ENCODE peak calls at places on chromosomes 1 and 21, in eight cellular contexts. V is SJCRH30, W is AG20443, L is M059J, T is pulmonary artery endothelial cell, D is GM13977, Y is AG09319, H is posterior cingulate gyrus. I is an unnamed sample.

GRCh38 chr1:218344814-218345672 is at the start of gene TGFB2:
- DNase-seq in W (peak), V (peak), L (peak), D (no peak), Y (peak), H (peak), T (no peak), I (peak)

GRCh38 chr1:6788946-6789345 is 3.7 kb downstream of the CAMTA1 start:
- DNase-seq in H (no peak), L (no peak), W (no peak), D (no peak), T (no peak), V (no peak), Y (no peak), I (no peak)

GRCh38 chr1:175839678-175840669 is 96.6 kb upstream of the TNR start:
- DNase-seq in Y (no peak), W (no peak), H (no peak), D (no peak), L (peak), V (peak), T (no peak), I (no peak)

GRCh38 chr1:239539856-239540255 is 153.5 kb downstream of the CHRM3 start:
- DNase-seq in W (no peak), V (no peak), Y (no peak), T (no peak), L (no peak), H (no peak), D (no peak), I (no peak)

GRCh38 chr1:217091601-217092000 is 368.4 kb upstream of the ESRRG start:
- DNase-seq in D (no peak), Y (no peak), T (no peak), V (no peak), W (no peak), L (no peak), H (no peak), I (no peak)

GRCh38 chr21:41477641-41478318 is 30.2 kb downstream of the TMPRSS2 start:
- DNase-seq in H (peak), T (no peak), W (no peak), L (peak), D (no peak), V (no peak), Y (no peak), I (no peak)

GRCh38 chr1:213418268-213419068 is 367.4 kb downstream of the RPS6KC1 start:
- DNase-seq in L (no peak), Y (no peak), D (no peak), T (no peak), H (peak), W (no peak), V (no peak), I (no peak)

GRCh38 chr1:116817582-116818064 is 63.4 kb downstream of the CD2 start:
- DNase-seq in D (peak), V (peak), L (peak), W (peak), T (no peak), H (no peak), Y (no peak), I (peak)

GRCh38 chr1:200139661-200140250 is 112.2 kb downstream of the NR5A2 start:
- DNase-seq in L (peak), W (peak), V (peak), Y (no peak), H (no peak), D (peak), T (peak), I (no peak)

GRCh38 chr1:96918406-96918805 is 196.8 kb downstream of the PTBP2 start:
- DNase-seq in W (peak), H (no peak), V (no peak), D (no peak), L (peak), Y (no peak), T (no peak), I (no peak)

GRCh38 chr1:242738702-242739225 is 214.3 kb upstream of the PLD5 start:
- DNase-seq in W (no peak), T (no peak), L (no peak), D (no peak), Y (no peak), H (no peak), V (no peak), I (no peak)

GRCh38 chr1:111911036-111911435 is 78.4 kb downstream of the KCND3 start:
- DNase-seq in W (no peak), D (no peak), T (no peak), Y (no peak), H (no peak), V (no peak), L (no peak), I (no peak)

GRCh38 chr1:220734571-220735326 is 13.4 kb upstream of the MTARC2 start:
- DNase-seq in W (peak), T (peak), Y (peak), V (no peak), D (no peak), L (peak), H (no peak), I (no peak)

GRCh38 chr1:203263496-203263895 is 34.0 kb upstream of the CHIT1 start:
- DNase-seq in W (no peak), D (no peak), V (peak), T (no peak), Y (no peak), H (no peak), L (no peak), I (no peak)

GRCh38 chr1:167068761-167069160 is 21.4 kb downstream of the GPA33 start:
- DNase-seq in T (no peak), W (no peak), H (no peak), D (no peak), V (no peak), L (no peak), Y (no peak), I (no peak)

GRCh38 chr1:81654147-81654546 is 146.6 kb upstream of the ADGRL2 start:
- DNase-seq in D (no peak), T (no peak), V (no peak), W (no peak), H (no peak), Y (no peak), L (peak), I (no peak)

GRCh38 chr1:155253208-155253607 is 2.1 kb downstream of the ENTREP3 start:
- DNase-seq in T (no peak), V (no peak), W (no peak), D (no peak), Y (no peak), L (no peak), H (no peak), I (no peak)

GRCh38 chr1:40384887-40385286 is 11.4 kb downstream of the SMAP2 start:
- DNase-seq in W (no peak), V (peak), H (no peak), Y (no peak), T (no peak), L (no peak), D (no peak), I (no peak)

GRCh38 chr1:230105754-230106625 is 39.0 kb downstream of the GALNT2 start:
- DNase-seq in Y (no peak), T (peak), W (peak), D (peak), H (no peak), L (peak), V (no peak), I (no peak)

GRCh38 chr1:206799311-206799710 is 27.0 kb upstream of the IL10 start:
- DNase-seq in H (no peak), Y (no peak), D (no peak), V (no peak), W (no peak), T (no peak), L (no peak), I (no peak)

GRCh38 chr1:3775498-3776230 is 3.1 kb downstream of the SMIM1 start:
- DNase-seq in T (no peak), W (peak), Y (peak), V (peak), D (peak), L (peak), H (peak), I (no peak)

GRCh38 chr1:43569175-43569574 is 38.5 kb downstream of the PTPRF start:
- DNase-seq in T (no peak), L (no peak), W (no peak), D (peak), H (no peak), Y (no peak), V (no peak), I (no peak)

GRCh38 chr1:3082571-3083516 is 13.8 kb downstream of the PRDM16 start:
- DNase-seq in T (no peak), H (no peak), W (no peak), V (no peak), L (no peak), Y (no peak), D (no peak), I (no peak)

GRCh38 chr1:3930696-3931309 is 30.7 kb upstream of the C1orf174 start:
- DNase-seq in Y (no peak), L (no peak), T (no peak), V (no peak), D (no peak), H (peak), W (no peak), I (no peak)